ENCODE peak calls at places on chromosomes 2 and 18, in six cellular contexts. A is AG04450; U is activated CD8-positive, alpha-beta memory T cell treated with anti-CD3 and anti-CD28 coated beads, Interleukin-2, amount 10 ng/mL, durations not matched to agents 7 days and 5 days; R is endodermal cell; V is GM03348; W is AML-193. H is an unnamed sample.

GRCh38 chr2:159169187-159169586 is 117.3 kb downstream of the WDSUB1 start:
- DNase-seq in A (no peak), U (no peak), R (no peak), W (no peak), V (no peak), H (no peak)

GRCh38 chr2:64606495-64607363 is 47.0 kb downstream of the SERTAD2 start:
- DNase-seq in V (peak), R (peak), U (peak), A (no peak), W (peak), H (no peak)

GRCh38 chr18:75360941-75361340 is 66.6 kb downstream of the SMIM21 start:
- DNase-seq in W (no peak), R (no peak), V (no peak), A (no peak), U (no peak), H (no peak)

GRCh38 chr2:96526101-96526591 is 10.4 kb upstream of the ARID5A start:
- DNase-seq in U (no peak), A (no peak), W (no peak), R (peak), V (no peak), H (no peak)

GRCh38 chr2:182452456-182452990 is 25.7 kb upstream of the PDE1A start:
- DNase-seq in W (no peak), U (no peak), A (no peak), V (no peak), R (no peak), H (no peak)

GRCh38 chr2:42784204-42784880 is 8.0 kb downstream of the HAAO start:
- DNase-seq in A (no peak), R (peak), W (no peak), V (no peak), U (peak), H (no peak)

GRCh38 chr2:134228493-134228903 is 25.4 kb upstream of the MGAT5 start:
- DNase-seq in V (no peak), A (no peak), R (no peak), W (peak), U (no peak), H (no peak)

GRCh38 chr18:14944838-14945237 is 196.9 kb downstream of the ANKRD30B start:
- DNase-seq in A (no peak), R (no peak), U (no peak), W (no peak), V (no peak), H (no peak)

GRCh38 chr2:205133544-205133943 is 548.8 kb upstream of the NRP2 start:
- DNase-seq in U (no peak), R (no peak), A (no peak), W (no peak), V (no peak), H (no peak)

GRCh38 chr2:104859310-104860130 is 5.6 kb downstream of the POU3F3 start:
- DNase-seq in A (no peak), W (no peak), R (no peak), U (no peak), V (no peak), H (no peak)